ENCODE peak calls at places on chromosomes 13 and 19, in eight cellular contexts. Z is frontal cortex; F is stimulated activated CD8-positive, alpha-beta memory T cell treated with anti-CD3 and anti-CD28 coated beads, Interleukin-7, amount 100 ng/mL, for 24 hours; N is IMR-90; L is M059J; E is GM04503; R is lower lobe of right lung; U is NCI-H226. I is an unnamed sample.

GRCh38 chr13:111926501-111927180 is 140.3 kb upstream of the SOX1 start:
- DNase-seq in Z (no peak), F (no peak), N (no peak), L (no peak), E (no peak), R (no peak), U (no peak), I (no peak)

GRCh38 chr19:52963229-52963760 is 614 bp upstream of the ZNF816 start:
- DNase-seq in Z (peak), F (no peak), N (no peak), L (no peak), E (no peak), R (no peak), U (no peak), I (no peak)

GRCh38 chr19:38526430-38526829 is 91.3 kb downstream of the MAP4K1 start:
- DNase-seq in Z (no peak), F (no peak), N (no peak), L (no peak), E (no peak), R (no peak), U (no peak), I (no peak)

GRCh38 chr19:58059003-58059671 is at the start of gene ZNF135:
- DNase-seq in Z (peak), F (peak), N (peak), L (peak), E (peak), R (peak), U (no peak), I (peak)

GRCh38 chr13:24267283-24267682 is 42.1 kb upstream of the C1QTNF9 start:
- DNase-seq in Z (no peak), F (no peak), N (no peak), L (no peak), E (no peak), R (no peak), U (no peak), I (no peak)

GRCh38 chr13:85312071-85312470 is 487.1 kb downstream of the SLITRK6 start:
- DNase-seq in Z (no peak), F (no peak), N (no peak), L (no peak), E (no peak), R (no peak), U (no peak), I (no peak)

GRCh38 chr13:112175162-112176075 is 108.5 kb downstream of the SOX1 start:
- DNase-seq in Z (no peak), F (no peak), N (no peak), L (no peak), E (no peak), R (no peak), U (no peak), I (no peak)

GRCh38 chr13:21849323-21849722 is 178.4 kb downstream of the FGF9 start:
- DNase-seq in Z (peak), F (no peak), N (peak), L (peak), E (no peak), R (no peak), U (peak), I (no peak)

GRCh38 chr19:30449673-30450072 is 77.5 kb downstream of the ZNF536 start:
- DNase-seq in Z (no peak), F (no peak), N (no peak), L (no peak), E (no peak), R (no peak), U (no peak), I (no peak)

GRCh38 chr19:53076984-53077383 is 26.2 kb downstream of the ZNF160 start:
- DNase-seq in Z (peak), F (no peak), N (peak), L (no peak), E (no peak), R (no peak), U (no peak), I (no peak)

GRCh38 chr13:31213681-31214289 is 14.0 kb downstream of the B3GLCT start:
- DNase-seq in Z (no peak), F (no peak), N (peak), L (no peak), E (no peak), R (no peak), U (no peak), I (no peak)

GRCh38 chr19:35008891-35009341 is 8.8 kb downstream of the GRAMD1A start:
- DNase-seq in Z (no peak), F (no peak), N (no peak), L (no peak), E (no peak), R (no peak), U (no peak), I (no peak)

GRCh38 chr19:5436101-5436947 is 18.9 kb upstream of the ZNRF4 start:
- DNase-seq in Z (peak), F (no peak), N (peak), L (peak), E (no peak), R (no peak), U (peak), I (no peak)

GRCh38 chr19:17989425-17990094 is 18.4 kb upstream of the ARRDC2 start:
- DNase-seq in Z (no peak), F (no peak), N (no peak), L (no peak), E (no peak), R (no peak), U (no peak), I (no peak)

GRCh38 chr13:74062933-74063332 is 71.3 kb downstream of the KLF12 start:
- DNase-seq in Z (peak), F (no peak), N (peak), L (peak), E (no peak), R (no peak), U (no peak), I (no peak)

GRCh38 chr13:42875448-42876269 is 94.3 kb downstream of the FAM216B start:
- DNase-seq in Z (no peak), F (no peak), N (peak), L (no peak), E (no peak), R (no peak), U (no peak), I (no peak)

GRCh38 chr19:48249502-48250014 is 6.2 kb downstream of the CARD8 start:
- DNase-seq in Z (no peak), F (peak), N (no peak), L (no peak), E (no peak), R (peak), U (no peak), I (peak)

I was measured in activated CD8-positive, alpha-beta memory T cell treated with anti-CD3 and anti-CD28 coated beads for 48 hours.